ENCODE peak calls at places on chromosomes 12 and 14, in four cellular contexts. G is aorta; J is dorsolateral prefrontal cortex; C is naive thymus-derived CD4-positive, alpha-beta T cell. W is an unnamed sample.

GRCh38 chr12:13727707-13728147 is 253.7 kb downstream of the GRIN2B start:
- DNase-seq in G (no peak), J (no peak), C (no peak), W (no peak)

GRCh38 chr14:60965402-60965801 is 15.5 kb downstream of the TRMT5 start:
- DNase-seq in G (no peak), J (no peak), C (no peak), W (peak)

GRCh38 chr12:45727994-45728624 is 1.4 kb upstream of the ARID2 start:
- DNase-seq in G (no peak), J (no peak), C (no peak), W (no peak)

GRCh38 chr14:76237349-76237990 is 85.7 kb downstream of the GPATCH2L start:
- DNase-seq in G (no peak), J (no peak), C (no peak), W (no peak)

GRCh38 chr12:94140556-94140955 is 7.8 kb upstream of the PLXNC1 start:
- DNase-seq in G (no peak), J (no peak), C (peak), W (no peak)

GRCh38 chr14:59787045-59787674 is 83.4 kb downstream of the RTN1 start:
- DNase-seq in G (no peak), J (no peak), C (no peak), W (no peak)

GRCh38 chr12:109725321-109726105 is 11.9 kb downstream of the FAM222A start:
- DNase-seq in G (peak), J (no peak), C (no peak), W (no peak)

GRCh38 chr14:103296987-103297386 is 37.0 kb upstream of the EIF5 start:
- DNase-seq in G (peak), J (no peak), C (no peak), W (no peak)

GRCh38 chr14:103130965-103131364 is 7.7 kb downstream of the TNFAIP2 start:
- DNase-seq in G (no peak), J (no peak), C (no peak), W (peak)

GRCh38 chr14:102352213-102352612 is 10.5 kb downstream of the CINP start:
- DNase-seq in G (no peak), J (no peak), C (no peak), W (no peak)

GRCh38 chr12:127108360-127109215 is 1158.4 kb upstream of the TMEM132C start:
- DNase-seq in G (no peak), J (peak), C (peak), W (peak)

GRCh38 chr14:71135496-71135895 is 228.2 kb downstream of the PCNX1 start:
- DNase-seq in G (no peak), J (no peak), C (no peak), W (no peak)

GRCh38 chr12:42638697-42639096 is 49.2 kb upstream of the PRICKLE1 start:
- DNase-seq in G (no peak), J (no peak), C (no peak), W (no peak)

GRCh38 chr12:42633594-42633993 is 44.0 kb upstream of the PRICKLE1 start:
- DNase-seq in G (no peak), J (no peak), C (no peak), W (no peak)

GRCh38 chr12:42636993-42637392 is 47.4 kb upstream of the PRICKLE1 start:
- DNase-seq in G (no peak), J (no peak), C (no peak), W (no peak)

GRCh38 chr12:42641231-42641630 is 51.7 kb upstream of the PRICKLE1 start:
- DNase-seq in G (no peak), J (no peak), C (no peak), W (no peak)

DNA sequence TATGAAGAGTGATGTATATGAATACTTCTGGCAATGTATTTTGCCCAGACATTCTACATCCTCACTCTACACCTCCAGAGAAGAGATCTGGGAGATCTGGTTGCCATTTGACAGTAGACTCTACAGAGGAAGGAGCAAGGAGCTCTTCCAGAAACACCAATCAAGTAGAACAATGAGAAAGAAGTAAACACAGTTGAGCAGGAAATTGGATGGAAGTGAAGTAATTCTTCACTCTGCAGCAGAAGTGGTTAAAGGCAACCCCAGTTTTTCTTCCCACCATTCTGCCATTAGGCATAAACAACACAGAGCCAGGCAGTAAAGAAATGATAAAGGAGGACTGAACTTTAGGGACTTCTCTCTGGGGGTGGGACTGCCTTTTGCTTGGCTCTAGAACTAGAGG is 48.5 kb upstream of the PRICKLE1 start:
- DNase-seq in G (no peak), J (no peak), C (no peak), W (no peak)
- H3K4me3 ChIP-seq in G (no peak), J (no peak), C (no peak), W (no peak)

DNA sequence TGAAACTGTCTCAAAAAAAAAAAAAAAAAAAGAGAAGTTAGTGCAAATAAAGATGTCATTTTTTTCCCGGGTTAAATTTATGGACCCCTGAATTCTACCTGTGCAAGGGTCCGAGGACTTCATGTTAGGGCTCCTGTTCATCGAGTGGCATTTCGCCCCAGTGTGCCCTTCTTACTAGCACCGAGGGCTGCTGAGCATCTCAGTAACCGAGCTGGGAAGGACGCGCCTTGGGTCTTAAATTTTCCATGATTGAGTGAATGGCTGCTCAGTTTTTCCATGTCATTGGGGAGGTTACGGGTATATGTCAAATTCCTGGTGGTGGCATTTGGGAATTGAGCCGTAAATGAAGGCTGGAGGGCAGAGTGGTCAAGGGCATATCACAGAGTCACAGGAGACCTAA is 34.9 kb upstream of the MAP1LC3B2 start:
- DNase-seq in G (no peak), J (no peak), C (no peak), W (no peak)
- H3K4me3 ChIP-seq in G (no peak), J (no peak), C (no peak), W (no peak)

DNA sequence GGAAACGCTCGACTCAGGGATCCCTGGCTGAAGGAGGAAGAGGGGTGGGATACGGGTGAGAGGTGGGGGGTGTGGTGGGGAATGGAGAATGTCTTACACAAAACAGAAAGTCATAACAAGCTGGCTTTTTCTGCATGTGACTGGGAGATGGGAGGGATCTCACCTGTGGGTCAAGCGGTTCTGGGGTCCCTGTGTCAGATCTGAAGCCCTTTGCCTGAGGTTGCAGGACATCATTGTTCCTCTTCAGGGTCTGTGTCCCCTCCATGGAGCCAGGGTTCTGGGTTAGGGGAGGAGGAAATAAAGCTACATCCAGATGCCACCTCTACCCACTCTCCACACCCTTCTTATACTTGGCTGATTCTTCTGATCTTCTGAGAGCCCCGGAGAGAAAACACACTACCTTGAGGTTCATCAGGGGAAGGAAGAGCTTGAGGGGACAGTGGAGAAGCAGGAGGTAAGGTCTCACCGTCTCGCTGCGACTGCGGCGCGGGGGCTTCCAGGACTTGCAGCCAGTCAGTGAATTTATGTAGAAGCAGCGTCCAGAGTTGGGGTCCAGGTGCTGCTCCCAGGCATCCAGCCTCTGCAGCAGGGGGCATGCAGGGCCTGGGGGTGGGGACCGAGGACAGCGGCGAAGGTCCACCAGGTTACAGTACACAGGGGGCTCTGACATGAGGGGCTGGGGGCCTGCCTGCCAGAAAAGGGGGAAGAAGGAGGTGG is 2.5 kb downstream of the ARHGAP9 start:
- DNase-seq in G (peak), J (no peak), C (peak), W (no peak)
- H3K4me3 ChIP-seq in G (no peak), J (no peak), C (peak), W (no peak)

GRCh38 chr12:3904999-3905398 is 31.8 kb upstream of the PARP11 start:
- DNase-seq in G (no peak), J (no peak), C (no peak), W (no peak)
- H3K4me3 ChIP-seq in G (no peak), J (no peak), C (peak), W (no peak)

GRCh38 chr12:99914206-99914605 is 70.5 kb downstream of the ANKS1B start:
- DNase-seq in G (no peak), J (no peak), C (no peak), W (no peak)

GRCh38 chr12:99910342-99910741 is 74.4 kb downstream of the ANKS1B start:
- DNase-seq in G (no peak), J (no peak), C (no peak), W (no peak)

GRCh38 chr12:99911967-99912366 is 72.8 kb downstream of the ANKS1B start:
- DNase-seq in G (no peak), J (no peak), C (no peak), W (no peak)

GRCh38 chr12:99907210-99907609 is 77.5 kb downstream of the ANKS1B start:
- DNase-seq in G (no peak), J (no peak), C (no peak), W (no peak)

GRCh38 chr12:99911076-99911475 is 73.7 kb downstream of the ANKS1B start:
- DNase-seq in G (no peak), J (no peak), C (no peak), W (peak)
- H3K4me3 ChIP-seq in G (no peak), J (no peak), C (no peak), W (no peak)

GRCh38 chr14:73775339-73776193 is 61.4 kb upstream of the PNMA1 start:
- DNase-seq in G (peak), J (no peak), C (no peak), W (no peak)

GRCh38 chr14:73774671-73775070 is 60.5 kb upstream of the PNMA1 start:
- DNase-seq in G (no peak), J (no peak), C (no peak), W (no peak)

GRCh38 chr14:73777420-73777819 is 63.2 kb upstream of the PNMA1 start:
- DNase-seq in G (no peak), J (no peak), C (no peak), W (no peak)

GRCh38 chr14:73774244-73774575 is 60.0 kb upstream of the PNMA1 start:
- DNase-seq in G (no peak), J (no peak), C (no peak), W (no peak)

GRCh38 chr14:73776194-73776537 is 62.0 kb upstream of the PNMA1 start:
- DNase-seq in G (no peak), J (no peak), C (no peak), W (no peak)
- H3K4me3 ChIP-seq in G (no peak), J (no peak), C (no peak), W (no peak)

DNA sequence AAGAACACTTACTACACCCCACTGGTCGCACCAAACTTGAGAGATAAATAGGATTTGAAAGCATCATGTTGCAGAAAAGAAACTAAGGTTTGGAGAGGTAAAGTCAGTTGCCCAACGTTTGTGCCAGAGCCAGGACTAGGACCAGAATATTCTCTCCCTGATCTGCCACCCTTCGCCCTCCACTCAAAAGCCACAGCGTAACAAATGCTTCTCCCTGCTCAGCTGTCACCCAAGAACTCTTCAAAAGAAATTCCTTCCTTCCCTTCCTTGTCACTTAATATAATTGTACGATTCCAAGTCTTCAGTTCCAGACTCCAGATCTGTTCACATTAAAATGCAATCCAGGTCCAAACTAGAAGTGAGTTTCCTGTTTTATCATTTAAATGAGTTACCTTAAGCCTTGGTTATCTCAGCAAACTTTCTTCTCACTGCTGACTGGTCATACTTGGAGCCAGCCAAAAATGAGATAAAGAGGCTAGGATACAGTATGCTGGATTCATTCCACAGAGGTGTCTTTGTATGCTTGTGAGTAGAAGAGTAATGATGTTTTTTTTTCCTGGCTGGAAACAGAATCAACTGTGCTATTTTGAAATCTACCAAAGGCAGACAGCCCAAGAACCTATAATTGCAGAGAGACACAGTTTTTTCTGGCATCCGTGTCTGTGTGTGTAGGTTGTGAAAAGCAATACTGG is 12.8 kb upstream of the PPFIBP1 start:
- DNase-seq in G (no peak), J (no peak), C (no peak), W (no peak)
- H3K4me3 ChIP-seq in G (no peak), J (no peak), C (no peak), W (no peak)

GRCh38 chr12:130952106-130952505 is 1.6 kb upstream of the ADGRD1 start:
- DNase-seq in G (no peak), J (no peak), C (no peak), W (no peak)

GRCh38 chr12:130952545-130952954 is 1.2 kb upstream of the ADGRD1 start:
- DNase-seq in G (no peak), J (no peak), C (no peak), W (no peak)

GRCh38 chr12:130954544-130954831 is 781 bp downstream of the ADGRD1 start:
- DNase-seq in G (no peak), J (no peak), C (no peak), W (no peak)

GRCh38 chr12:130955238-130955816 is 1.6 kb downstream of the ADGRD1 start:
- DNase-seq in G (no peak), J (no peak), C (no peak), W (no peak)

GRCh38 chr12:130953783-130954543 is at the start of gene ADGRD1:
- DNase-seq in G (no peak), J (no peak), C (no peak), W (no peak)
- H3K4me3 ChIP-seq in G (peak), J (no peak), C (no peak), W (no peak)